ENCODE peak calls at places on chromosomes 16 and 17, in seven cellular contexts. One of them, this sample, is unnamed.
A peak's percentile ranks its signal among the peaks of the same experiment; 100 is the strongest.

GRCh38 chr17:57084361-57084801 is 665 bp upstream of the AKAP1 start:
- DNase-seq in activated CD4-positive, alpha-beta T cell treated with anti-CD3 and anti-CD28 coated beads, Interleukin-2, amount 50 U/mL, for 1 hour: no peak
- DNase-seq in activated T-cell treated with anti-CD3 and anti-CD28 coated beads for 24 hours: no peak
- DNase-seq in tibial nerve: no peak
- DNase-seq in activated gamma-delta T cell treated with Interleukin-2 at 50 U/mL for 16 hours: no peak
- DNase-seq in T-helper 1 cell: no peak
- DNase-seq in RPMI7951: no peak
- DNase-seq in this sample: no peak

GRCh38 chr17:2711608-2712299 is at the start of gene CLUH:
- DNase-seq in RPMI7951: peak; percentile 96
- DNase-seq in activated T-cell treated with anti-CD3 and anti-CD28 coated beads for 24 hours: peak; percentile 96
- DNase-seq in T-helper 1 cell: peak; percentile 87
- DNase-seq in activated CD4-positive, alpha-beta T cell treated with anti-CD3 and anti-CD28 coated beads, Interleukin-2, amount 50 U/mL, for 1 hour: peak; percentile 94
- DNase-seq in activated gamma-delta T cell treated with Interleukin-2 at 50 U/mL for 16 hours: peak; percentile 93
- DNase-seq in tibial nerve: peak; percentile 91
- DNase-seq in this sample: peak; percentile 95

GRCh38 chr17:81164464-81165245 is 652 bp upstream of the PVALEF start:
- DNase-seq in T-helper 1 cell: no peak
- DNase-seq in RPMI7951: no peak
- DNase-seq in activated T-cell treated with anti-CD3 and anti-CD28 coated beads for 24 hours: no peak
- DNase-seq in tibial nerve: no peak
- DNase-seq in activated gamma-delta T cell treated with Interleukin-2 at 50 U/mL for 16 hours: no peak
- DNase-seq in activated CD4-positive, alpha-beta T cell treated with anti-CD3 and anti-CD28 coated beads, Interleukin-2, amount 50 U/mL, for 1 hour: no peak
- DNase-seq in this sample: no peak

GRCh38 chr17:17052462-17053221 is 10.4 kb downstream of the MPRIP start:
- DNase-seq in activated T-cell treated with anti-CD3 and anti-CD28 coated beads for 24 hours: no peak
- DNase-seq in activated CD4-positive, alpha-beta T cell treated with anti-CD3 and anti-CD28 coated beads, Interleukin-2, amount 50 U/mL, for 1 hour: no peak
- DNase-seq in RPMI7951: no peak
- DNase-seq in T-helper 1 cell: no peak
- DNase-seq in tibial nerve: no peak
- DNase-seq in activated gamma-delta T cell treated with Interleukin-2 at 50 U/mL for 16 hours: no peak
- DNase-seq in this sample: peak; percentile 13

GRCh38 chr16:8850279-8850885 is 18.4 kb downstream of the CARHSP1 start:
- DNase-seq in T-helper 1 cell: no peak
- DNase-seq in RPMI7951: peak; percentile 88
- DNase-seq in tibial nerve: peak; percentile 54
- DNase-seq in activated gamma-delta T cell treated with Interleukin-2 at 50 U/mL for 16 hours: no peak
- DNase-seq in activated CD4-positive, alpha-beta T cell treated with anti-CD3 and anti-CD28 coated beads, Interleukin-2, amount 50 U/mL, for 1 hour: no peak
- DNase-seq in activated T-cell treated with anti-CD3 and anti-CD28 coated beads for 24 hours: no peak
- DNase-seq in this sample: peak; percentile 27

GRCh38 chr17:62790554-62790953 is 17.6 kb downstream of the MARCHF10 start:
- DNase-seq in RPMI7951: peak; percentile 73
- DNase-seq in activated T-cell treated with anti-CD3 and anti-CD28 coated beads for 24 hours: no peak
- DNase-seq in T-helper 1 cell: no peak
- DNase-seq in tibial nerve: no peak
- DNase-seq in activated CD4-positive, alpha-beta T cell treated with anti-CD3 and anti-CD28 coated beads, Interleukin-2, amount 50 U/mL, for 1 hour: no peak
- DNase-seq in activated gamma-delta T cell treated with Interleukin-2 at 50 U/mL for 16 hours: no peak
- DNase-seq in this sample: no peak

GRCh38 chr17:34465756-34466155 is 102.7 kb upstream of the CCL1 start:
- DNase-seq in activated CD4-positive, alpha-beta T cell treated with anti-CD3 and anti-CD28 coated beads, Interleukin-2, amount 50 U/mL, for 1 hour: no peak
- DNase-seq in RPMI7951: no peak
- DNase-seq in activated T-cell treated with anti-CD3 and anti-CD28 coated beads for 24 hours: no peak
- DNase-seq in activated gamma-delta T cell treated with Interleukin-2 at 50 U/mL for 16 hours: no peak
- DNase-seq in T-helper 1 cell: no peak
- DNase-seq in tibial nerve: no peak
- DNase-seq in this sample: no peak

GRCh38 chr17:16986391-16986790 is 14.5 kb upstream of the TNFRSF13B start:
- DNase-seq in T-helper 1 cell: no peak
- DNase-seq in tibial nerve: no peak
- DNase-seq in activated T-cell treated with anti-CD3 and anti-CD28 coated beads for 24 hours: no peak
- DNase-seq in activated gamma-delta T cell treated with Interleukin-2 at 50 U/mL for 16 hours: no peak
- DNase-seq in activated CD4-positive, alpha-beta T cell treated with anti-CD3 and anti-CD28 coated beads, Interleukin-2, amount 50 U/mL, for 1 hour: no peak
- DNase-seq in RPMI7951: peak; percentile 51
- DNase-seq in this sample: no peak

GRCh38 chr17:14303343-14304221 is 2.7 kb downstream of the HS3ST3B1 start:
- DNase-seq in T-helper 1 cell: peak; percentile 26
- DNase-seq in tibial nerve: no peak
- DNase-seq in activated CD4-positive, alpha-beta T cell treated with anti-CD3 and anti-CD28 coated beads, Interleukin-2, amount 50 U/mL, for 1 hour: peak; percentile 39
- DNase-seq in activated gamma-delta T cell treated with Interleukin-2 at 50 U/mL for 16 hours: no peak
- DNase-seq in activated T-cell treated with anti-CD3 and anti-CD28 coated beads for 24 hours: no peak
- DNase-seq in RPMI7951: no peak
- DNase-seq in this sample: no peak

GRCh38 chr17:21370430-21370829 is 5.7 kb upstream of the KCNJ12 start:
- DNase-seq in RPMI7951: no peak
- DNase-seq in tibial nerve: no peak
- DNase-seq in activated gamma-delta T cell treated with Interleukin-2 at 50 U/mL for 16 hours: no peak
- DNase-seq in activated T-cell treated with anti-CD3 and anti-CD28 coated beads for 24 hours: no peak
- DNase-seq in activated CD4-positive, alpha-beta T cell treated with anti-CD3 and anti-CD28 coated beads, Interleukin-2, amount 50 U/mL, for 1 hour: no peak
- DNase-seq in T-helper 1 cell: no peak
- DNase-seq in this sample: no peak

GRCh38 chr17:8153550-8153956 is 1.3 kb upstream of the PER1 start:
- DNase-seq in activated CD4-positive, alpha-beta T cell treated with anti-CD3 and anti-CD28 coated beads, Interleukin-2, amount 50 U/mL, for 1 hour: no peak
- DNase-seq in T-helper 1 cell: no peak
- DNase-seq in RPMI7951: peak; percentile 87
- DNase-seq in activated gamma-delta T cell treated with Interleukin-2 at 50 U/mL for 16 hours: no peak
- DNase-seq in tibial nerve: peak; percentile 90
- DNase-seq in activated T-cell treated with anti-CD3 and anti-CD28 coated beads for 24 hours: peak; percentile 59
- DNase-seq in this sample: peak; percentile 90

GRCh38 chr16:88449267-88449561 is 3.9 kb upstream of the ZFPM1 start:
- DNase-seq in activated CD4-positive, alpha-beta T cell treated with anti-CD3 and anti-CD28 coated beads, Interleukin-2, amount 50 U/mL, for 1 hour: no peak
- DNase-seq in activated T-cell treated with anti-CD3 and anti-CD28 coated beads for 24 hours: no peak
- DNase-seq in tibial nerve: no peak
- DNase-seq in activated gamma-delta T cell treated with Interleukin-2 at 50 U/mL for 16 hours: no peak
- DNase-seq in T-helper 1 cell: no peak
- DNase-seq in RPMI7951: no peak
- DNase-seq in this sample: no peak

GRCh38 chr17:66200685-66201092 is 8.8 kb upstream of the CEP112 start:
- DNase-seq in T-helper 1 cell: no peak
- DNase-seq in activated CD4-positive, alpha-beta T cell treated with anti-CD3 and anti-CD28 coated beads, Interleukin-2, amount 50 U/mL, for 1 hour: peak; percentile 36
- DNase-seq in RPMI7951: peak; percentile 73
- DNase-seq in tibial nerve: peak; percentile 55
- DNase-seq in activated gamma-delta T cell treated with Interleukin-2 at 50 U/mL for 16 hours: no peak
- DNase-seq in activated T-cell treated with anti-CD3 and anti-CD28 coated beads for 24 hours: peak; percentile 42
- DNase-seq in this sample: peak; percentile 16

GRCh38 chr16:695355-696089 is 5.3 kb upstream of the WDR24 start:
- DNase-seq in activated T-cell treated with anti-CD3 and anti-CD28 coated beads for 24 hours: peak; percentile 62
- DNase-seq in activated CD4-positive, alpha-beta T cell treated with anti-CD3 and anti-CD28 coated beads, Interleukin-2, amount 50 U/mL, for 1 hour: peak; percentile 65
- DNase-seq in activated gamma-delta T cell treated with Interleukin-2 at 50 U/mL for 16 hours: peak; percentile 52
- DNase-seq in RPMI7951: no peak
- DNase-seq in T-helper 1 cell: peak; percentile 47
- DNase-seq in tibial nerve: no peak
- DNase-seq in this sample: no peak

GRCh38 chr17:34241062-34241461 is 14.0 kb upstream of the CCL2 start:
- DNase-seq in activated T-cell treated with anti-CD3 and anti-CD28 coated beads for 24 hours: no peak
- DNase-seq in tibial nerve: no peak
- DNase-seq in activated CD4-positive, alpha-beta T cell treated with anti-CD3 and anti-CD28 coated beads, Interleukin-2, amount 50 U/mL, for 1 hour: no peak
- DNase-seq in activated gamma-delta T cell treated with Interleukin-2 at 50 U/mL for 16 hours: no peak
- DNase-seq in RPMI7951: peak; percentile 86
- DNase-seq in T-helper 1 cell: no peak
- DNase-seq in this sample: peak; percentile 69

GRCh38 chr17:50498021-50498874 is 10.0 kb upstream of the MYCBPAP start:
- DNase-seq in activated CD4-positive, alpha-beta T cell treated with anti-CD3 and anti-CD28 coated beads, Interleukin-2, amount 50 U/mL, for 1 hour: no peak
- DNase-seq in RPMI7951: no peak
- DNase-seq in tibial nerve: no peak
- DNase-seq in T-helper 1 cell: no peak
- DNase-seq in activated T-cell treated with anti-CD3 and anti-CD28 coated beads for 24 hours: no peak
- DNase-seq in activated gamma-delta T cell treated with Interleukin-2 at 50 U/mL for 16 hours: no peak
- DNase-seq in this sample: no peak

GRCh38 chr16:11047939-11048500 is 103.7 kb downstream of the CLEC16A start:
- DNase-seq in activated CD4-positive, alpha-beta T cell treated with anti-CD3 and anti-CD28 coated beads, Interleukin-2, amount 50 U/mL, for 1 hour: no peak
- DNase-seq in activated T-cell treated with anti-CD3 and anti-CD28 coated beads for 24 hours: no peak
- DNase-seq in T-helper 1 cell: no peak
- DNase-seq in RPMI7951: no peak
- DNase-seq in activated gamma-delta T cell treated with Interleukin-2 at 50 U/mL for 16 hours: no peak
- DNase-seq in tibial nerve: no peak
- DNase-seq in this sample: no peak

GRCh38 chr16:69273009-69273408 is 38.1 kb upstream of the VPS4A start:
- DNase-seq in activated gamma-delta T cell treated with Interleukin-2 at 50 U/mL for 16 hours: no peak
- DNase-seq in activated T-cell treated with anti-CD3 and anti-CD28 coated beads for 24 hours: no peak
- DNase-seq in T-helper 1 cell: no peak
- DNase-seq in tibial nerve: no peak
- DNase-seq in RPMI7951: no peak
- DNase-seq in activated CD4-positive, alpha-beta T cell treated with anti-CD3 and anti-CD28 coated beads, Interleukin-2, amount 50 U/mL, for 1 hour: no peak
- DNase-seq in this sample: no peak

GRCh38 chr16:84093879-84094270 is 22.9 kb downstream of the MBTPS1 start:
- DNase-seq in activated CD4-positive, alpha-beta T cell treated with anti-CD3 and anti-CD28 coated beads, Interleukin-2, amount 50 U/mL, for 1 hour: no peak
- DNase-seq in RPMI7951: no peak
- DNase-seq in activated gamma-delta T cell treated with Interleukin-2 at 50 U/mL for 16 hours: no peak
- DNase-seq in activated T-cell treated with anti-CD3 and anti-CD28 coated beads for 24 hours: no peak
- DNase-seq in T-helper 1 cell: no peak
- DNase-seq in tibial nerve: no peak
- DNase-seq in this sample: no peak

GRCh38 chr17:44623070-44623725 is 33.1 kb upstream of the MEIOC start:
- DNase-seq in activated T-cell treated with anti-CD3 and anti-CD28 coated beads for 24 hours: no peak
- DNase-seq in T-helper 1 cell: no peak
- DNase-seq in activated CD4-positive, alpha-beta T cell treated with anti-CD3 and anti-CD28 coated beads, Interleukin-2, amount 50 U/mL, for 1 hour: no peak
- DNase-seq in RPMI7951: peak; percentile 21
- DNase-seq in tibial nerve: no peak
- DNase-seq in activated gamma-delta T cell treated with Interleukin-2 at 50 U/mL for 16 hours: no peak
- DNase-seq in this sample: no peak

GRCh38 chr17:7403043-7403901 is 625 bp downstream of the TMEM256 start:
- DNase-seq in activated T-cell treated with anti-CD3 and anti-CD28 coated beads for 24 hours: no peak
- DNase-seq in RPMI7951: peak; percentile 74
- DNase-seq in tibial nerve: peak; percentile 56
- DNase-seq in activated gamma-delta T cell treated with Interleukin-2 at 50 U/mL for 16 hours: no peak
- DNase-seq in activated CD4-positive, alpha-beta T cell treated with anti-CD3 and anti-CD28 coated beads, Interleukin-2, amount 50 U/mL, for 1 hour: no peak
- DNase-seq in T-helper 1 cell: no peak
- DNase-seq in this sample: peak; percentile 71

GRCh38 chr17:62827722-62828498 is 19.8 kb upstream of the MARCHF10 start:
- DNase-seq in RPMI7951: peak; percentile 37
- DNase-seq in activated T-cell treated with anti-CD3 and anti-CD28 coated beads for 24 hours: no peak
- DNase-seq in tibial nerve: no peak
- DNase-seq in activated CD4-positive, alpha-beta T cell treated with anti-CD3 and anti-CD28 coated beads, Interleukin-2, amount 50 U/mL, for 1 hour: no peak
- DNase-seq in T-helper 1 cell: no peak
- DNase-seq in activated gamma-delta T cell treated with Interleukin-2 at 50 U/mL for 16 hours: no peak
- DNase-seq in this sample: no peak

GRCh38 chr17:65013613-65014391 is 42.7 kb downstream of the GNA13 start:
- DNase-seq in tibial nerve: no peak
- DNase-seq in T-helper 1 cell: no peak
- DNase-seq in activated CD4-positive, alpha-beta T cell treated with anti-CD3 and anti-CD28 coated beads, Interleukin-2, amount 50 U/mL, for 1 hour: no peak
- DNase-seq in RPMI7951: peak; percentile 85
- DNase-seq in activated gamma-delta T cell treated with Interleukin-2 at 50 U/mL for 16 hours: peak; percentile 42
- DNase-seq in activated T-cell treated with anti-CD3 and anti-CD28 coated beads for 24 hours: peak; percentile 16
- DNase-seq in this sample: no peak

GRCh38 chr17:37792787-37793186 is 47.9 kb upstream of the HNF1B start:
- DNase-seq in activated CD4-positive, alpha-beta T cell treated with anti-CD3 and anti-CD28 coated beads, Interleukin-2, amount 50 U/mL, for 1 hour: no peak
- DNase-seq in activated T-cell treated with anti-CD3 and anti-CD28 coated beads for 24 hours: no peak
- DNase-seq in RPMI7951: peak; percentile 43
- DNase-seq in T-helper 1 cell: no peak
- DNase-seq in activated gamma-delta T cell treated with Interleukin-2 at 50 U/mL for 16 hours: no peak
- DNase-seq in tibial nerve: no peak
- DNase-seq in this sample: no peak

GRCh38 chr16:64990101-64990500 is 131.8 kb downstream of the CDH11 start:
- DNase-seq in T-helper 1 cell: no peak
- DNase-seq in activated T-cell treated with anti-CD3 and anti-CD28 coated beads for 24 hours: no peak
- DNase-seq in activated gamma-delta T cell treated with Interleukin-2 at 50 U/mL for 16 hours: no peak
- DNase-seq in activated CD4-positive, alpha-beta T cell treated with anti-CD3 and anti-CD28 coated beads, Interleukin-2, amount 50 U/mL, for 1 hour: no peak
- DNase-seq in RPMI7951: peak; percentile 36
- DNase-seq in tibial nerve: no peak
- DNase-seq in this sample: no peak

GRCh38 chr17:82216301-82217119 is 3.9 kb upstream of the CCDC57 start:
- DNase-seq in tibial nerve: peak; percentile 57
- DNase-seq in T-helper 1 cell: no peak
- DNase-seq in activated T-cell treated with anti-CD3 and anti-CD28 coated beads for 24 hours: no peak
- DNase-seq in activated gamma-delta T cell treated with Interleukin-2 at 50 U/mL for 16 hours: peak; percentile 41
- DNase-seq in activated CD4-positive, alpha-beta T cell treated with anti-CD3 and anti-CD28 coated beads, Interleukin-2, amount 50 U/mL, for 1 hour: peak; percentile 35
- DNase-seq in RPMI7951: peak; percentile 95
- DNase-seq in this sample: no peak

GRCh38 chr16:57262841-57263584 is 18.0 kb downstream of the ARL2BP start:
- DNase-seq in RPMI7951: no peak
- DNase-seq in tibial nerve: no peak
- DNase-seq in activated CD4-positive, alpha-beta T cell treated with anti-CD3 and anti-CD28 coated beads, Interleukin-2, amount 50 U/mL, for 1 hour: no peak
- DNase-seq in activated gamma-delta T cell treated with Interleukin-2 at 50 U/mL for 16 hours: no peak
- DNase-seq in T-helper 1 cell: no peak
- DNase-seq in activated T-cell treated with anti-CD3 and anti-CD28 coated beads for 24 hours: no peak
- DNase-seq in this sample: no peak

GRCh38 chr17:1055751-1056645 is 59.1 kb downstream of the TIMM22 start:
- DNase-seq in activated gamma-delta T cell treated with Interleukin-2 at 50 U/mL for 16 hours: peak; percentile 28
- DNase-seq in RPMI7951: peak; percentile 41
- DNase-seq in activated T-cell treated with anti-CD3 and anti-CD28 coated beads for 24 hours: peak; percentile 17
- DNase-seq in activated CD4-positive, alpha-beta T cell treated with anti-CD3 and anti-CD28 coated beads, Interleukin-2, amount 50 U/mL, for 1 hour: peak; percentile 33
- DNase-seq in T-helper 1 cell: no peak
- DNase-seq in tibial nerve: peak; percentile 81
- DNase-seq in this sample: peak; percentile 67

GRCh38 chr17:83195330-83196087 is 116.1 kb downstream of the METRNL start:
- DNase-seq in RPMI7951: peak; percentile 91
- DNase-seq in activated gamma-delta T cell treated with Interleukin-2 at 50 U/mL for 16 hours: no peak
- DNase-seq in T-helper 1 cell: no peak
- DNase-seq in tibial nerve: peak; percentile 41
- DNase-seq in activated T-cell treated with anti-CD3 and anti-CD28 coated beads for 24 hours: no peak
- DNase-seq in activated CD4-positive, alpha-beta T cell treated with anti-CD3 and anti-CD28 coated beads, Interleukin-2, amount 50 U/mL, for 1 hour: no peak
- DNase-seq in this sample: peak; percentile 36

GRCh38 chr17:2398655-2399571 is 1.9 kb downstream of the MNT start:
- DNase-seq in activated CD4-positive, alpha-beta T cell treated with anti-CD3 and anti-CD28 coated beads, Interleukin-2, amount 50 U/mL, for 1 hour: peak; percentile 61
- DNase-seq in RPMI7951: peak; percentile 72
- DNase-seq in activated gamma-delta T cell treated with Interleukin-2 at 50 U/mL for 16 hours: peak; percentile 56
- DNase-seq in tibial nerve: no peak
- DNase-seq in activated T-cell treated with anti-CD3 and anti-CD28 coated beads for 24 hours: peak; percentile 39
- DNase-seq in T-helper 1 cell: no peak
- DNase-seq in this sample: peak; percentile 74

GRCh38 chr16:28042856-28043255 is 20.7 kb downstream of the GSG1L start:
- DNase-seq in activated gamma-delta T cell treated with Interleukin-2 at 50 U/mL for 16 hours: no peak
- DNase-seq in activated T-cell treated with anti-CD3 and anti-CD28 coated beads for 24 hours: no peak
- DNase-seq in RPMI7951: peak; percentile 23
- DNase-seq in T-helper 1 cell: no peak
- DNase-seq in activated CD4-positive, alpha-beta T cell treated with anti-CD3 and anti-CD28 coated beads, Interleukin-2, amount 50 U/mL, for 1 hour: no peak
- DNase-seq in tibial nerve: no peak
- DNase-seq in this sample: no peak

GRCh38 chr17:68944435-68945035 is 10.7 kb downstream of the ABCA8 start:
- DNase-seq in activated T-cell treated with anti-CD3 and anti-CD28 coated beads for 24 hours: no peak
- DNase-seq in activated CD4-positive, alpha-beta T cell treated with anti-CD3 and anti-CD28 coated beads, Interleukin-2, amount 50 U/mL, for 1 hour: no peak
- DNase-seq in T-helper 1 cell: no peak
- DNase-seq in activated gamma-delta T cell treated with Interleukin-2 at 50 U/mL for 16 hours: no peak
- DNase-seq in RPMI7951: no peak
- DNase-seq in tibial nerve: no peak
- DNase-seq in this sample: no peak

GRCh38 chr17:74737299-74738050 is 419 bp downstream of the RAB37 start:
- DNase-seq in activated T-cell treated with anti-CD3 and anti-CD28 coated beads for 24 hours: no peak
- DNase-seq in RPMI7951: no peak
- DNase-seq in activated gamma-delta T cell treated with Interleukin-2 at 50 U/mL for 16 hours: peak; percentile 53
- DNase-seq in tibial nerve: no peak
- DNase-seq in T-helper 1 cell: no peak
- DNase-seq in activated CD4-positive, alpha-beta T cell treated with anti-CD3 and anti-CD28 coated beads, Interleukin-2, amount 50 U/mL, for 1 hour: peak; percentile 56
- DNase-seq in this sample: no peak

This sample was measured in uterus.